ENCODE peak calls at places on chromosomes 11 and 22, in ten cellular contexts. J is T-cell; E is T1000; X is endothelial cell; O is osteoblast; Z is T-helper 1 cell; C is naive B cell; V is stimulated activated CD4-positive, alpha-beta T cell treated with anti-CD3 and anti-CD28 coated beads, TNF-alpha, amount 100 ng/mL, for 24 hours; F is mammary epithelial cell; H is NCI-H446 treated with DMSO at 0.1 percent for 48 hours. K is an unnamed sample.

GRCh38 chr11:93512073-93512475 is 31.1 kb downstream of the SMCO4 start:
- DNase-seq in J (no peak), E (no peak), X (no peak), O (no peak), Z (no peak), C (no peak), V (no peak), F (no peak), H (no peak), K (no peak)

GRCh38 chr11:1482581-1483444 is 3.8 kb downstream of the MOB2 start:
- DNase-seq in J (no peak), E (no peak), X (no peak), O (peak), Z (no peak), C (no peak), V (no peak), F (no peak), H (no peak), K (no peak)

GRCh38 chr11:17735823-17736772 is 1.5 kb downstream of the KCNC1 start:
- DNase-seq in J (no peak), E (no peak), X (no peak), O (peak), Z (no peak), C (no peak), V (no peak), F (no peak), H (no peak), K (no peak)

GRCh38 chr11:73152086-73152853 is 10.2 kb upstream of the FCHSD2 start:
- DNase-seq in J (no peak), E (no peak), X (no peak), O (no peak), Z (no peak), C (peak), V (no peak), F (no peak), H (no peak), K (no peak)

GRCh38 chr11:32422545-32422944 is 12.8 kb downstream of the WT1 start:
- DNase-seq in J (no peak), E (no peak), X (no peak), O (no peak), Z (no peak), C (no peak), V (no peak), F (no peak), H (no peak), K (no peak)

GRCh38 chr11:29959488-29959887 is 57.3 kb downstream of the KCNA4 start:
- DNase-seq in J (no peak), E (no peak), X (no peak), O (no peak), Z (no peak), C (no peak), V (no peak), F (no peak), H (no peak), K (no peak)

GRCh38 chr22:31561238-31561887 is 65.0 kb downstream of the SFI1 start:
- DNase-seq in J (no peak), E (peak), X (peak), O (peak), Z (peak), C (peak), V (peak), F (peak), H (peak), K (peak)

GRCh38 chr11:62186195-62186594 is 3.8 kb upstream of the SCGB1D1 start:
- DNase-seq in J (no peak), E (no peak), X (no peak), O (no peak), Z (no peak), C (no peak), V (no peak), F (no peak), H (no peak), K (no peak)

GRCh38 chr11:57269580-57270021 is 32.6 kb upstream of the APLNR start:
- DNase-seq in J (no peak), E (no peak), X (no peak), O (no peak), Z (no peak), C (no peak), V (no peak), F (no peak), H (peak), K (no peak)

GRCh38 chr11:111299111-111300026 is 1.0 kb downstream of the POU2AF3 start:
- DNase-seq in J (no peak), E (no peak), X (peak), O (peak), Z (no peak), C (no peak), V (no peak), F (peak), H (no peak), K (no peak)

GRCh38 chr11:127274328-127274676 is 273.7 kb upstream of the KIRREL3 start:
- DNase-seq in J (no peak), E (no peak), X (no peak), O (no peak), Z (no peak), C (no peak), V (no peak), F (peak), H (no peak), K (no peak)

GRCh38 chr11:117795726-117796455 is 1.1 kb downstream of the DSCAML1 start:
- DNase-seq in J (no peak), E (no peak), X (no peak), O (peak), Z (no peak), C (no peak), V (no peak), F (no peak), H (no peak), K (no peak)

GRCh38 chr22:45308624-45309421 is 911 bp upstream of the FAM118A start:
- DNase-seq in J (no peak), E (no peak), X (no peak), O (peak), Z (no peak), C (no peak), V (no peak), F (no peak), H (no peak), K (no peak)

GRCh38 chr11:106379712-106380111 is 302.2 kb downstream of the AASDHPPT start:
- DNase-seq in J (no peak), E (no peak), X (no peak), O (peak), Z (no peak), C (no peak), V (no peak), F (no peak), H (no peak), K (no peak)

GRCh38 chr22:19448076-19448607 is 631 bp upstream of the C22orf39 start:
- DNase-seq in J (no peak), E (peak), X (peak), O (peak), Z (no peak), C (peak), V (no peak), F (peak), H (peak), K (no peak)

GRCh38 chr11:92739020-92739419 is 230.4 kb upstream of the MTNR1B start:
- DNase-seq in J (no peak), E (no peak), X (no peak), O (no peak), Z (no peak), C (no peak), V (no peak), F (peak), H (peak), K (no peak)

GRCh38 chr11:78101073-78101472 is 21.4 kb upstream of the NDUFC2 start:
- DNase-seq in J (no peak), E (no peak), X (no peak), O (no peak), Z (no peak), C (no peak), V (no peak), F (no peak), H (peak), K (no peak)

GRCh38 chr11:2192435-2192834 is 20.8 kb upstream of the TH start:
- DNase-seq in J (no peak), E (no peak), X (no peak), O (no peak), Z (no peak), C (no peak), V (no peak), F (no peak), H (no peak), K (no peak)

GRCh38 chr11:131666006-131666405 is 295.6 kb downstream of the NTM start:
- DNase-seq in J (no peak), E (no peak), X (no peak), O (peak), Z (no peak), C (no peak), V (no peak), F (no peak), H (no peak), K (no peak)

GRCh38 chr22:19016081-19016480 is 80.0 kb upstream of the PRODH start:
- DNase-seq in J (no peak), E (no peak), X (no peak), O (no peak), Z (no peak), C (no peak), V (no peak), F (no peak), H (no peak), K (no peak)

GRCh38 chr11:727281-727701 is 20.0 kb upstream of the TALDO1 start:
- DNase-seq in J (no peak), E (no peak), X (no peak), O (peak), Z (no peak), C (no peak), V (no peak), F (no peak), H (no peak), K (no peak)

GRCh38 chr11:43327987-43328386 is 16.2 kb downstream of the API5 start:
- DNase-seq in J (no peak), E (peak), X (no peak), O (peak), Z (no peak), C (no peak), V (no peak), F (peak), H (no peak), K (no peak)

GRCh38 chr22:30036656-30037055 is 43.6 kb upstream of the HORMAD2 start:
- DNase-seq in J (no peak), E (no peak), X (no peak), O (peak), Z (no peak), C (no peak), V (no peak), F (no peak), H (no peak), K (no peak)

GRCh38 chr11:9160166-9160565 is 68.8 kb upstream of the SCUBE2 start:
- DNase-seq in J (no peak), E (no peak), X (no peak), O (no peak), Z (no peak), C (no peak), V (no peak), F (no peak), H (no peak), K (no peak)

GRCh38 chr11:123362941-123363340 is 67.1 kb upstream of the GRAMD1B start:
- DNase-seq in J (no peak), E (no peak), X (no peak), O (no peak), Z (no peak), C (no peak), V (no peak), F (no peak), H (peak), K (no peak)

GRCh38 chr11:35615911-35616900 is 2.1 kb upstream of the FJX1 start:
- DNase-seq in J (no peak), E (no peak), X (no peak), O (peak), Z (no peak), C (peak), V (no peak), F (no peak), H (peak), K (no peak)

GRCh38 chr11:128620306-128621175 is 33.2 kb upstream of the ETS1 start:
- DNase-seq in J (no peak), E (no peak), X (no peak), O (no peak), Z (no peak), C (no peak), V (no peak), F (no peak), H (no peak), K (no peak)

GRCh38 chr11:124897681-124898680 is at the start of gene ROBO4:
- DNase-seq in J (no peak), E (peak), X (peak), O (peak), Z (no peak), C (no peak), V (no peak), F (peak), H (peak), K (no peak)

GRCh38 chr22:38023045-38023444 is 34.2 kb upstream of the PICK1 start:
- DNase-seq in J (no peak), E (no peak), X (no peak), O (peak), Z (no peak), C (no peak), V (no peak), F (no peak), H (no peak), K (no peak)

GRCh38 chr22:46007003-46007847 is 30.3 kb upstream of the WNT7B start:
- DNase-seq in J (no peak), E (peak), X (no peak), O (peak), Z (no peak), C (no peak), V (no peak), F (peak), H (no peak), K (no peak)

GRCh38 chr11:36033082-36033751 is 89.4 kb downstream of the LDLRAD3 start:
- DNase-seq in J (no peak), E (no peak), X (no peak), O (no peak), Z (no peak), C (no peak), V (no peak), F (no peak), H (no peak), K (no peak)